ENCODE peak calls at places on chromosomes 3 and 15, in four cellular contexts. A is body of pancreas, Q is GM12892, R is A549. O is an unnamed sample.

GRCh38 chr3:110174908-110175307 is 837.6 kb upstream of the DPPA4 start:
- DNase-seq in A (no peak), Q (no peak), R (no peak), O (no peak)

GRCh38 chr3:60652829-60653228 is 598.4 kb downstream of the FHIT start:
- DNase-seq in A (no peak), Q (no peak), R (no peak), O (no peak)

GRCh38 chr3:81741214-81741613 is 20.2 kb downstream of the GBE1 start:
- DNase-seq in A (no peak), Q (no peak), R (no peak), O (no peak)

GRCh38 chr3:47283596-47284364 is 1.0 kb downstream of the KLHL18 start:
- DNase-seq in A (peak; percentile 14), Q (no peak), R (no peak), O (no peak)

GRCh38 chr3:46381662-46382061 is 10.9 kb downstream of the CCR5 start:
- DNase-seq in A (no peak), Q (no peak), R (no peak), O (no peak)

GRCh38 chr3:152127058-152127457 is 141.7 kb upstream of the MBNL1 start:
- DNase-seq in A (no peak), Q (peak; percentile 8), R (no peak), O (no peak)

GRCh38 chr3:193843447-193844301 is 250.7 kb downstream of the OPA1 start:
- DNase-seq in A (peak; percentile 72), Q (no peak), R (peak; percentile 61), O (no peak)

GRCh38 chr15:29812384-29812694 is 9.9 kb downstream of the TJP1 start:
- DNase-seq in A (no peak), Q (no peak), R (peak; percentile 27), O (no peak)

GRCh38 chr3:159855599-159856495 is 132.8 kb upstream of the IL12A start:
- DNase-seq in A (no peak), Q (no peak), R (no peak), O (no peak)

GRCh38 chr3:194322701-194323174 is 28.4 kb downstream of the CPN2 start:
- DNase-seq in A (no peak), Q (no peak), R (peak; percentile 91), O (peak; percentile 97)

GRCh38 chr3:28716939-28717338 is 368.3 kb upstream of the AZI2 start:
- DNase-seq in A (no peak), Q (no peak), R (no peak), O (no peak)

GRCh38 chr3:30604091-30604490 is 2.3 kb upstream of the TGFBR2 start:
- DNase-seq in A (no peak), Q (no peak), R (no peak), O (no peak)

GRCh38 chr3:31102196-31102879 is 207.9 kb upstream of the GADL1 start:
- DNase-seq in A (no peak), Q (no peak), R (no peak), O (no peak)

GRCh38 chr3:188154758-188155574 is 1.0 kb downstream of the LPP start:
- DNase-seq in A (no peak), Q (no peak), R (no peak), O (no peak)

GRCh38 chr3:160869825-160870224 is 113.8 kb downstream of the PPM1L start:
- DNase-seq in A (peak; percentile 67), Q (no peak), R (no peak), O (no peak)

GRCh38 chr3:28328188-28329151 is 20.1 kb upstream of the ZCWPW2 start:
- DNase-seq in A (no peak), Q (no peak), R (peak; percentile 16), O (no peak)

GRCh38 chr15:98547741-98548166 is 100.6 kb upstream of the IGF1R start:
- DNase-seq in A (no peak), Q (no peak), R (no peak), O (no peak)

GRCh38 chr3:122183521-122183892 is at the start of gene CASR:
- DNase-seq in A (peak; percentile 46), Q (peak; percentile 6), R (peak; percentile 5), O (no peak)

GRCh38 chr3:5022966-5023776 is 43.9 kb downstream of the BHLHE40 start:
- DNase-seq in A (peak; percentile 64), Q (no peak), R (peak; percentile 99), O (peak; percentile 63)

GRCh38 chr3:133843634-133844033 is 38.0 kb downstream of the SRPRB start:
- DNase-seq in A (no peak), Q (no peak), R (no peak), O (no peak)

GRCh38 chr3:80007522-80007921 is 239.7 kb upstream of the ROBO1 start:
- DNase-seq in A (no peak), Q (no peak), R (no peak), O (no peak)

GRCh38 chr15:78242128-78242527 is 7.8 kb upstream of the ACSBG1 start:
- DNase-seq in A (no peak), Q (no peak), R (peak; percentile 41), O (no peak)

GRCh38 chr3:115022214-115022613 is 124.9 kb downstream of the ZBTB20 start:
- DNase-seq in A (no peak), Q (no peak), R (no peak), O (no peak)

GRCh38 chr15:25739687-25740121 is 123.4 kb downstream of the ATP10A start:
- DNase-seq in A (no peak), Q (no peak), R (peak; percentile 40), O (no peak)

GRCh38 chr3:13896473-13897154 is 16.7 kb upstream of the WNT7A start:
- DNase-seq in A (peak; percentile 67), Q (no peak), R (peak; percentile 78), O (no peak)

DNA sequence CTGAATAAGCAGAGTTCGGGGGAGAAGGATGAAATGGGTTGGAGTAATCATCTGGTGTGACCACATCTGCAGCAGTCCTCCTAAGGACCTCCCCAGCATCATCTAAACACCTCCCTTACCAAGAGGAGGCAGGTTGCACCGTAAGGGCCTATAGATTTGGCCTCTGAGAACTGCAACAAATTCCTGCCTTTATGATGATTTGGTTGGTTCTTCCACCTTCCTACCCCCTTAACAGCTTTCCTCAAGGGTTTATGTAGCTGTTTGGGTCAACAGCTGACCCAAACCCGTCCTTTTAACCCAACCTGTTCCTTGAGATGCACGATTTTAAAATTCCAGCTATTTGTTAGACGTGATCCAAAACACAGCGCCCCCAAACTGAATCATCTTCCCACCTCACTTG is 58.2 kb downstream of the AAGAB start:
- DNase-seq in A (no peak), Q (no peak), R (peak; percentile 44), O (no peak)
- TF ChIP-seq POLR2A in A (no peak), Q (peak; percentile 16), R (no peak), O (no peak)

GRCh38 chr15:101497484-101498034 is 8.1 kb upstream of the PCSK6 start:
- DNase-seq in A (no peak), Q (no peak), R (no peak), O (no peak)

GRCh38 chr15:101495334-101496197 is 6.1 kb upstream of the PCSK6 start:
- DNase-seq in A (no peak), Q (no peak), R (no peak), O (no peak)

GRCh38 chr15:101498076-101498730 is 8.7 kb upstream of the PCSK6 start:
- DNase-seq in A (no peak), Q (no peak), R (no peak), O (no peak)

GRCh38 chr15:101497017-101497416 is 7.5 kb upstream of the PCSK6 start:
- DNase-seq in A (no peak), Q (no peak), R (no peak), O (no peak)

DNA sequence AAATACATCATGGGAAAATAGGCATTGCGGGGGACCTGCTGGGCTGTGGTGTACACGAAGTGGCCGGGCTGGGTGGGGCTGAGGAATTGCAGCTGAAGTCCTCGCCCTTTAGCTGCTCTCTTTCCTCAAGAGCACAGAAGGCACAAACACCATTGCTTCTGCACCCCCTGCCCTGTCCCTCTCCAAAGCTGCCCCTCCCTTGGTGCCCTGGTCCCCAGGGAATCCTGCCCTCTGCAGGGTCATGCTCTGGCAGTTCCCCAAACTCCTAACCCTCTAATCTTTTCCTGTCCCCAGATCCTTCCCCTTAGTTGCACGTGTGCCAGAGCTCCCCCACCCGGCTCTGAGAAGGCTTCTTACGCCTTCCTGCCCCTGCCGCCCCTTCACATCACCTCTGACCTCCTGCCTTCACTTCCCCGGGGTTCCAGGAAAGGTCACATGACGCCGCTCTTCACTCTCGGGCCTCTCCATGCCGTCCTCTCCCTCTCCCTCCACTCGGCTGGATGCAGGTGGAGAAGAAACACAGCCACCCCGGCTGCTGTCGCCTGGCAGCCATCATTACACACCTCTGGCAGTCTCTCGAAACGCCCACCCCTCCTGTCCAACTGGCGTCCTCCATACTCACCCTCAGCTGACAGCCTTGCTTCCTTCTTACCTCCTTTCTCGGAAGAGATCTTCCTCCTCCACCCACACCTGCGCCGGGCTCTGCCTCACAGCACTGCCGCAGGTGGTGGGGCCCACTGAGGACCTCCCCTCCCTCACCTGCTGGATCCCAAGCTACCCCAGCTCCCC is 6.9 kb upstream of the PCSK6 start:
- DNase-seq in A (no peak), Q (no peak), R (no peak), O (no peak)
- TF ChIP-seq POLR2A in A (no peak), Q (no peak), R (no peak), O (no peak)

GRCh38 chr3:98750520-98750919 is 12.6 kb upstream of the ST3GAL6 start:
- DNase-seq in A (no peak), Q (no peak), R (peak; percentile 14), O (no peak)
- TF ChIP-seq POLR2A in A (no peak), Q (no peak), R (no peak), O (no peak)

GRCh38 chr3:52289747-52290595 is 2.3 kb downstream of the GLYCTK start:
- DNase-seq in A (peak; percentile 64), Q (no peak), R (no peak), O (no peak)
- TF ChIP-seq POLR2A in A (peak; percentile 29), Q (no peak), R (no peak), O (no peak)

GRCh38 chr3:195909294-195909644 is 918 bp upstream of the TNK2 start:
- DNase-seq in A (no peak), Q (no peak), R (no peak), O (peak; percentile 65)

GRCh38 chr3:195907730-195908438 is 467 bp downstream of the TNK2 start:
- DNase-seq in A (peak; percentile 33), Q (no peak), R (peak; percentile 32), O (peak; percentile 57)

GRCh38 chr3:195906865-195907729 is 1.3 kb downstream of the TNK2 start:
- DNase-seq in A (peak; percentile 35), Q (no peak), R (no peak), O (no peak)

GRCh38 chr3:195909645-195910498 is 1.5 kb upstream of the TNK2 start:
- DNase-seq in A (peak; percentile 86), Q (peak; percentile 99), R (peak; percentile 66), O (peak; percentile 85)

DNA sequence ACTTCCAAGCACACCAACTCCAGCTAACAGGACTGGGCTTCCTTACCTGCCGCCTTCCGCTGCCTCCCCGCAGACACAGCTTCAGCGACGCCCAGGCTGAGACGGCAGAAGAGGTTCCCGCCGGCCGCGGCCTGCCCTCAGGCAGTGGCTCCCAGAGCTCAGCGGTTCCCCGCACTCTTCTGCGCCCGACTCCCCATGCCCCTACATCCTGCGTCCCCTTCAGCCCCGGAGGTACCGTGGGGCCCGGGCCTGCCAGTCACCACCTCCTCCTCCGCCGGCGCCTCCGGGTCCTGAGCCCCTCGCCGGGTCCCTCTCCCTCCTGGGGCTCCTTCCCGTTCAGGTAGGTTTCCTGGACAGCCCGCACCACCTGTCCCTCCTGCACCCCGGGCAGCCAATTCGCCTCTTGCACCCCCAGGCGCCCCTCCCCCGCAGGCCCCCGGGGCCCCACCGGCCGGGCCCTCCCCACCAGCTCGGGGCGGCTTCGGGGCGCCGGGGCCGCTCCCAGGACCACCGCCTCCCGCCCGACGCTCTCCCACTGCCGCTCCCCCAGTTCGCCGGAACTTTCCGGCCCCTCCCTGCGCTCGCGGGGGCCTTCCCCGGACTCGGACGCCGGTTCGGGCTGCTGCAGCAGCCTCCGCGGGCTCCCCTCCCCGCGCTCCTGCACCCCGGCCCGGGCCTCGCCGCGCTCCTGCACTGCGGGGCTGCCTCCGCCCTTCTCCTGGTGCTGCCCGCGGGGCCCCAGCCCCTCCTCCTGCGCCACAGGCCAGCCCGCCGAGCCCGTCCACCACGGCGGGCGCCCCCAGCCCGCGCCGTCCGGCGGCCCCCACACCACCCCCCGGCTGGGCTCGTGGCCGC is at the start of gene TNK2:
- DNase-seq in A (peak; percentile 35), Q (no peak), R (no peak), O (peak; percentile 55)
- TF ChIP-seq POLR2A in A (no peak), Q (no peak), R (no peak), O (no peak)